ENCODE peak calls at places on chromosomes 5 and 9, in six cellular contexts. K, H, I, U, X and J are unnamed samples.
A peak's percentile ranks its signal among the peaks of the same experiment; 100 is the strongest.

GRCh38 chr9:3980771-3981170 is 319.1 kb downstream of the GLIS3 start:
- DNase-seq in I (peak; percentile 66), H (no peak), K (no peak), U (peak; percentile 58), X (peak; percentile 44), J (no peak)

GRCh38 chr5:8517461-8517860 is 648.5 kb downstream of the MTRR start:
- DNase-seq in U (peak; percentile 2), K (no peak), X (no peak), H (no peak), I (peak; percentile 16), J (no peak)

GRCh38 chr9:122383992-122384461 is 13.2 kb downstream of the PTGS1 start:
- DNase-seq in I (peak; percentile 61), K (peak; percentile 77), U (peak; percentile 50), X (no peak), H (no peak), J (peak; percentile 81)

GRCh38 chr5:181173420-181174342 is 26.3 kb downstream of the OR2V2 start:
- DNase-seq in K (peak; percentile 94), X (no peak), U (peak; percentile 43), H (no peak), I (peak; percentile 79), J (peak; percentile 80)

GRCh38 chr9:110050925-110051355 is 157.0 kb downstream of the C9orf152 start:
- DNase-seq in H (peak; percentile 77), X (peak; percentile 80), I (peak; percentile 95), K (peak; percentile 95), U (peak; percentile 88), J (no peak)

GRCh38 chr5:34486160-34486765 is 169.9 kb upstream of the RAI14 start:
- DNase-seq in K (peak; percentile 93), X (peak; percentile 72), I (peak; percentile 88), H (peak; percentile 82), U (peak; percentile 91), J (peak; percentile 77)

GRCh38 chr9:106929471-106930198 is 66.7 kb downstream of the ZNF462 start:
- DNase-seq in H (no peak), I (peak; percentile 82), K (peak; percentile 69), X (peak; percentile 48), U (peak; percentile 91), J (no peak)

GRCh38 chr9:94014066-94014654 is 59.0 kb upstream of the BARX1 start:
- DNase-seq in X (no peak), U (peak; percentile 74), H (no peak), I (peak; percentile 49), K (peak; percentile 76), J (no peak)

GRCh38 chr5:13939647-13940046 is 4.8 kb downstream of the DNAH5 start:
- DNase-seq in U (no peak), K (no peak), X (no peak), H (no peak), I (no peak), J (no peak)

GRCh38 chr5:173114536-173114935 is 29.8 kb upstream of the BNIP1 start:
- DNase-seq in U (peak; percentile 18), I (no peak), K (peak; percentile 10), X (no peak), H (no peak), J (no peak)

GRCh38 chr9:126298319-126298801 is 28.3 kb upstream of the MVB12B start:
- DNase-seq in U (no peak), I (no peak), X (no peak), H (no peak), K (no peak), J (no peak)

GRCh38 chr5:132839426-132840301 is 9.2 kb upstream of the SHROOM1 start:
- DNase-seq in K (peak; percentile 87), H (peak; percentile 36), X (peak; percentile 41), U (peak; percentile 86), I (peak; percentile 87), J (no peak)

GRCh38 chr5:94274684-94275083 is 343.7 kb downstream of the KIAA0825 start:
- DNase-seq in K (no peak), H (no peak), U (no peak), X (no peak), I (no peak), J (no peak)

GRCh38 chr5:150329881-150330876 is 27.3 kb upstream of the TCOF1 start:
- DNase-seq in H (no peak), X (no peak), I (no peak), U (no peak), K (no peak), J (no peak)

GRCh38 chr5:111859533-111860270 is 102.7 kb upstream of the NREP start:
- DNase-seq in X (peak; percentile 69), U (peak; percentile 98), I (peak; percentile 91), K (peak; percentile 96), H (peak; percentile 66), J (peak; percentile 29)

GRCh38 chr9:7374966-7375650 is 424.5 kb downstream of the DMAC1 start:
- DNase-seq in U (no peak), K (no peak), H (no peak), I (no peak), X (no peak), J (no peak)

GRCh38 chr9:114995681-114996221 is 65.4 kb upstream of the TNFSF8 start:
- DNase-seq in K (no peak), X (no peak), H (no peak), U (no peak), I (no peak), J (no peak)

GRCh38 chr9:8627944-8628679 is 828.5 kb upstream of the DMAC1 start:
- DNase-seq in X (no peak), U (no peak), H (no peak), K (peak; percentile 1), I (no peak), J (no peak)

GRCh38 chr5:10168254-10168653 is 81.4 kb downstream of the ATPSCKMT start:
- DNase-seq in U (no peak), H (no peak), X (no peak), K (no peak), I (no peak), J (no peak)

GRCh38 chr5:112390327-112390726 is 28.8 kb downstream of the EPB41L4A start:
- DNase-seq in K (no peak), X (no peak), U (no peak), H (no peak), I (no peak), J (no peak)

GRCh38 chr5:67303356-67303755 is 106.8 kb upstream of the CD180 start:
- DNase-seq in I (peak; percentile 40), K (peak; percentile 84), U (peak; percentile 65), X (no peak), H (no peak), J (peak; percentile 73)

GRCh38 chr9:81574399-81574798 is 114.9 kb downstream of the TLE1 start:
- DNase-seq in U (no peak), H (peak; percentile 92), I (peak; percentile 73), K (peak; percentile 27), X (no peak), J (no peak)

GRCh38 chr9:1154739-1155138 is 104.6 kb downstream of the DMRT2 start:
- DNase-seq in X (no peak), H (no peak), I (no peak), K (no peak), U (no peak), J (no peak)

GRCh38 chr5:115419794-115420585 is 123.5 kb upstream of the CCDC112 start:
- DNase-seq in H (peak; percentile 93), U (peak; percentile 98), K (peak; percentile 99), X (peak; percentile 85), I (peak; percentile 95), J (peak; percentile 98)

GRCh38 chr9:14399736-14400657 is 86.1 kb upstream of the NFIB start:
- DNase-seq in I (no peak), H (no peak), K (peak; percentile 34), U (peak; percentile 37), X (no peak), J (no peak)

GRCh38 chr9:110880123-110880522 is 158.1 kb downstream of the LPAR1 start:
- DNase-seq in X (peak; percentile 85), I (peak; percentile 91), H (peak; percentile 81), U (peak; percentile 64), K (peak; percentile 71), J (peak; percentile 91)

GRCh38 chr9:71120439-71121247 is 778 bp downstream of the TRPM3 start:
- DNase-seq in H (no peak), I (no peak), K (no peak), U (no peak), X (no peak), J (no peak)

GRCh38 chr5:38780950-38781349 is 64.9 kb upstream of the OSMR start:
- DNase-seq in H (peak; percentile 86), K (peak; percentile 89), U (peak; percentile 91), I (peak; percentile 66), X (peak; percentile 48), J (peak; percentile 82)

GRCh38 chr9:761155-761792 is 80.2 kb upstream of the DMRT1 start:
- DNase-seq in U (peak; percentile 37), H (no peak), X (peak; percentile 18), K (peak; percentile 38), I (peak; percentile 48), J (no peak)

GRCh38 chr9:37262410-37262809 is 142.0 kb downstream of the ZCCHC7 start:
- DNase-seq in I (peak; percentile 49), H (peak; percentile 22), U (peak; percentile 63), K (peak; percentile 57), X (peak; percentile 6), J (no peak)
- TF ChIP-seq CTCF in I (peak; percentile 57), H (peak; percentile 66), U (peak; percentile 80), K (peak; percentile 74), X (peak; percentile 77), J (peak; percentile 56)

GRCh38 chr9:127449332-127449966 is 1.8 kb downstream of the RPL12 start:
- DNase-seq in H (no peak), K (peak; percentile 13), U (no peak), X (no peak), I (no peak), J (no peak)

GRCh38 chr9:127446720-127447415 is 4.3 kb downstream of the RPL12 start:
- DNase-seq in I (no peak), X (no peak), U (no peak), H (no peak), K (no peak), J (no peak)

GRCh38 chr9:127450170-127450830 is 906 bp downstream of the RPL12 start:
- DNase-seq in X (peak; percentile 26), U (peak; percentile 41), K (peak; percentile 43), H (no peak), I (peak; percentile 53), J (no peak)

GRCh38 chr9:127447416-127448111 is 3.6 kb downstream of the RPL12 start:
- DNase-seq in K (peak; percentile 42), U (no peak), X (no peak), H (no peak), I (peak; percentile 45), J (no peak)

GRCh38 chr9:127448112-127448805 is 2.9 kb downstream of the RPL12 start:
- DNase-seq in H (no peak), X (no peak), I (no peak), U (no peak), K (no peak), J (no peak)
- H3K4me3 ChIP-seq in H (peak overlapping the region; percentile 91), X (peak overlapping the region; percentile 96), I (no peak overlapping the region), U (peak overlapping the region; percentile 78), K (peak overlapping the region; percentile 74), J (peak overlapping the region; percentile 100)

GRCh38 chr5:11822598-11822997 is 81.6 kb downstream of the CTNND2 start:
- DNase-seq in U (no peak), I (no peak), X (no peak), K (no peak), H (no peak), J (no peak)
- TF ChIP-seq CTCF in U (no peak), I (no peak), X (no peak), K (no peak), H (no peak), J (no peak)

GRCh38 chr5:139671096-139671841 is 23.1 kb downstream of the CXXC5 start:
- DNase-seq in X (no peak), U (no peak), H (no peak), K (peak; percentile 43), I (no peak), J (no peak)
- H3K4me3 ChIP-seq in X (no peak overlapping the region), U (no peak overlapping the region), H (no peak overlapping the region), K (no peak overlapping the region), I (no peak overlapping the region), J (no peak overlapping the region)

GRCh38 chr9:77014597-77015263 is 4.7 kb upstream of the FOXB2 start:
- DNase-seq in K (peak; percentile 31), I (no peak), U (no peak), H (no peak), X (no peak), J (no peak)
- TF ChIP-seq CTCF in K (peak; percentile 38), I (no peak), U (peak; percentile 39), H (peak; percentile 42), X (peak; percentile 16), J (no peak)